ENCODE peak calls at places on chromosomes 4 and X, in ten cellular contexts. Q, J, U, H, T, S, L, F, N and O are unnamed samples.

GRCh38 chr4:136650541-136651277 is 881.6 kb downstream of the PCDH18 start:
- DNase-seq in Q (peak), J (peak), U (peak), H (no peak), T (peak), S (no peak), L (no peak), F (no peak), N (no peak), O (peak)

GRCh38 chr4:140243345-140243753 is 89.4 kb upstream of the MAML3 start:
- DNase-seq in Q (no peak), J (no peak), U (peak), H (peak), T (no peak), S (peak), L (no peak), F (peak), N (peak), O (peak)

GRCh38 chrX:54166915-54167314 is 16.1 kb downstream of the FAM120C start:
- DNase-seq in Q (no peak), J (peak), U (no peak), H (no peak), T (no peak), S (no peak), L (no peak), F (no peak), N (no peak), O (no peak)

GRCh38 chr4:78938474-78938867 is 767 bp downstream of the PAQR3 start:
- DNase-seq in Q (no peak), J (no peak), U (no peak), H (no peak), T (no peak), S (no peak), L (no peak), F (no peak), N (no peak), O (no peak)

GRCh38 chr4:86043755-86044592 is 315.9 kb downstream of the MAPK10 start:
- DNase-seq in Q (no peak), J (peak), U (peak), H (peak), T (peak), S (peak), L (no peak), F (peak), N (no peak), O (no peak)

GRCh38 chr4:77376788-77377460 is 219.9 kb downstream of the CCNG2 start:
- DNase-seq in Q (no peak), J (no peak), U (no peak), H (no peak), T (no peak), S (no peak), L (no peak), F (no peak), N (no peak), O (no peak)

GRCh38 chrX:37347420-37347819 is 1.7 kb upstream of the PRRG1 start:
- DNase-seq in Q (peak), J (peak), U (no peak), H (no peak), T (no peak), S (no peak), L (no peak), F (no peak), N (no peak), O (no peak)

GRCh38 chrX:17610788-17611187 is 126.5 kb upstream of the SCML1 start:
- DNase-seq in Q (no peak), J (no peak), U (no peak), H (no peak), T (no peak), S (no peak), L (no peak), F (no peak), N (no peak), O (no peak)

GRCh38 chrX:104166735-104167436 is 633 bp downstream of the FAM199X start:
- DNase-seq in Q (no peak), J (peak), U (no peak), H (peak), T (no peak), S (no peak), L (no peak), F (no peak), N (no peak), O (no peak)

GRCh38 chr4:181971973-181972372 is 271.2 kb upstream of the TENM3 start:
- DNase-seq in Q (peak), J (peak), U (no peak), H (no peak), T (no peak), S (no peak), L (no peak), F (no peak), N (no peak), O (no peak)

GRCh38 chr4:37670249-37670648 is 15.9 kb downstream of the RELL1 start:
- DNase-seq in Q (no peak), J (no peak), U (no peak), H (no peak), T (no peak), S (no peak), L (no peak), F (no peak), N (no peak), O (no peak)

GRCh38 chr4:91829531-91829930 is 474.2 kb upstream of the GRID2 start:
- DNase-seq in Q (peak), J (no peak), U (no peak), H (no peak), T (no peak), S (no peak), L (no peak), F (no peak), N (no peak), O (no peak)

GRCh38 chrX:151871244-151871643 is 41.4 kb upstream of the MAGEA4 start:
- DNase-seq in Q (peak), J (peak), U (peak), H (no peak), T (peak), S (no peak), L (no peak), F (no peak), N (no peak), O (no peak)

GRCh38 chrX:29478336-29479069 is 736.9 kb upstream of the MAGEB2 start:
- DNase-seq in Q (peak), J (peak), U (peak), H (peak), T (no peak), S (peak), L (no peak), F (peak), N (no peak), O (no peak)

GRCh38 chr4:114964016-114964415 is 149.4 kb downstream of the NDST4 start:
- DNase-seq in Q (no peak), J (no peak), U (no peak), H (no peak), T (no peak), S (no peak), L (no peak), F (no peak), N (no peak), O (no peak)

GRCh38 chrX:131626681-131627296 is 82.9 kb downstream of the OR13H1 start:
- DNase-seq in Q (no peak), J (peak), U (no peak), H (no peak), T (no peak), S (no peak), L (no peak), F (no peak), N (no peak), O (peak)

GRCh38 chr4:157076578-157076947 is 613 bp downstream of the GLRB start:
- DNase-seq in Q (no peak), J (no peak), U (peak), H (no peak), T (no peak), S (no peak), L (no peak), F (no peak), N (no peak), O (no peak)

GRCh38 chrX:19882066-19882775 is 5.2 kb downstream of the SH3KBP1 start:
- DNase-seq in Q (no peak), J (no peak), U (no peak), H (no peak), T (no peak), S (no peak), L (no peak), F (no peak), N (no peak), O (no peak)

GRCh38 chr4:38676986-38677385 is 13.0 kb downstream of the KLF3 start:
- DNase-seq in Q (no peak), J (no peak), U (no peak), H (no peak), T (no peak), S (no peak), L (no peak), F (no peak), N (no peak), O (no peak)
- H3K4me3 ChIP-seq in Q (no peak), J (no peak), U (no peak), H (no peak), T (no peak), S (no peak), L (no peak), F (no peak), N (no peak), O (no peak)

DNA sequence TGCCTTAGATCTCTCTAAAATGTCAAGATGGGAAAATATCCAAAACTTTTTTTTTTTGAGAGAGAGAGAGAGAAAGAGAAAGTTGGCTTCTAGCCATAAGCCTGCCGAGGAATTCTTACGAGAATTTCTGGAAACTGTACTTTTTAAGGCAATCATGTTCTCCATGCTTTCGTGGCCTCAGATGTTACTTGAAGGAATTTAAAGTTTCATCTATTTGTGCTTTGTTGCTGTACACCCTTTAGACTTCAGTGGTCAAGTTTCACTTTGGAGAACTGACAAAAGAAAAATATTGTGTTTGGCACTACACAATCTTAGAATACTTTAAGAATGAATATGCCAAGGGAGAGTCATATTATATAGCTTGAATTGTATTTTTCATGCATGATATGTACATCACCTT is 53.9 kb downstream of the FAT4 start:
- DNase-seq in Q (peak), J (peak), U (peak), H (no peak), T (peak), S (no peak), L (no peak), F (no peak), N (no peak), O (no peak)
- H3K4me3 ChIP-seq in Q (peak), J (peak), U (peak), H (no peak), T (peak), S (no peak), L (peak), F (no peak), N (no peak), O (no peak)

GRCh38 chrX:66164931-66165330 is 884 bp downstream of the HEPH start:
- DNase-seq in Q (no peak), J (no peak), U (no peak), H (no peak), T (no peak), S (no peak), L (no peak), F (no peak), N (no peak), O (no peak)
- H3K4me3 ChIP-seq in Q (peak), J (peak), U (no peak), H (peak), T (peak), S (no peak), L (no peak), F (no peak), N (no peak), O (no peak)

DNA sequence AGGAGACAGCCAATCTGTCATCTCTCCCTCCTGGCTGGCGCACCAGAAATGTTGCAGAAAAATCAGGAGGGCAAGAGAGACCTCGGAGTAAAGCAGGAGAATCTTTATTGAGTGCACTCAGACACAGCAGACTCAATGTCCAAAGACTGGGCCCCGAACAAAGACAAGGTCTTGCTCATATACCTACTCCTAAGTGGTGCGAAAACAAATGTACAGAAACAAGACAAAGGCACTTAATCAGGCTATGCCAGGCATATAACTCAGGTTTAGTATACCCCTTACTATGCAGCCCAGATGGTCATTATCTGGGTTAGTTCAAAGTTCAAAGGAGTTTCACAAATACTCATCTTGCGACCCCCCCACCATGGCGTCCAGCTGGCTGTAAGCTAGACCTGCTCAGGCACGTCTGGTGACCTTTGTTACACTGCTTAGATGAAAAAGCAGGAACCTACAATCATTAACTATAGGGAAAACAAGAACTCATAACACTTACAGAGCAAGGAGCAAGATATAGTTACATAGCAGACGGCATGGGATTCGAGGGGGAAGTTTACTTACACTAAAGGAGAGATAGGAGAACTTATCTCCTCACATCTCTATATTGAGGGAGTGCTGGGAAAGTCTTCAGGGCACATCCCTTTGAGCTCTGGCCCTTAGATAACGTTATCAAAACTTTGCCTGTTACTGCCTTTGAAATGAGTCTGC is 27.5 kb downstream of the SULT1E1 start:
- DNase-seq in Q (no peak), J (no peak), U (no peak), H (peak), T (no peak), S (no peak), L (no peak), F (no peak), N (no peak), O (no peak)
- H3K4me3 ChIP-seq in Q (no peak), J (no peak), U (no peak), H (no peak), T (no peak), S (no peak), L (no peak), F (no peak), N (no peak), O (no peak)

GRCh38 chrX:120140293-120140981 is 18.0 kb upstream of the RHOXF2 start:
- DNase-seq in Q (no peak), J (no peak), U (no peak), H (no peak), T (no peak), S (no peak), L (no peak), F (peak), N (no peak), O (no peak)
- H3K4me3 ChIP-seq in Q (no peak), J (no peak), U (no peak), H (no peak), T (no peak), S (no peak), L (no peak), F (peak), N (no peak), O (no peak)

GRCh38 chrX:41526268-41526667 is 79.1 kb downstream of the NYX start:
- DNase-seq in Q (no peak), J (no peak), U (no peak), H (no peak), T (no peak), S (no peak), L (no peak), F (no peak), N (no peak), O (no peak)

GRCh38 chrX:41526925-41527324 is 79.8 kb downstream of the NYX start:
- DNase-seq in Q (peak), J (peak), U (peak), H (no peak), T (no peak), S (no peak), L (no peak), F (no peak), N (no peak), O (no peak)

GRCh38 chrX:41529221-41529620 is 82.1 kb downstream of the NYX start:
- DNase-seq in Q (no peak), J (no peak), U (no peak), H (no peak), T (no peak), S (no peak), L (no peak), F (no peak), N (no peak), O (no peak)

GRCh38 chrX:41530082-41530481 is 82.9 kb downstream of the NYX start:
- DNase-seq in Q (no peak), J (no peak), U (no peak), H (no peak), T (no peak), S (no peak), L (no peak), F (no peak), N (no peak), O (no peak)

DNA sequence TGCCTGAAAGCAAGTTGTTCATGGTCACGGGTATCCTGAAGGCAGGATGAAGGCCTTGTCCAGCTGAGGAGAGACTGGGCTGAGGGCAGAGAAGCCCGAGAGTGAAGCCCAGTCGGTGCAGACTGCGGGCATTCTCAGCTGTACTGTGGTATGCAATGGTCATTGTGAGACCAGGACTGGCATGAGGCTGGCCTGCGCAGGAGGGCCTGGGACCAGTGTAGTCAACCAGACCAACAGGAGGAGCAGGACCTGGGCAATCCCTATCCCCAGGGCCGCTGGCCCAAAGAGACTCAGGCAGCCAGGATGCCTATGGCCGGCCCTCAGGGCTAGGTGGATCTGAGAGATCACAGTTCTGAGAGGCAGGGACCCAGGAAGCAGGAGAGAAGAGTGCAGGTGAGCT is 81.6 kb downstream of the NYX start:
- DNase-seq in Q (no peak), J (no peak), U (no peak), H (no peak), T (no peak), S (no peak), L (no peak), F (no peak), N (no peak), O (no peak)
- H3K4me3 ChIP-seq in Q (no peak), J (no peak), U (no peak), H (no peak), T (no peak), S (no peak), L (no peak), F (no peak), N (no peak), O (no peak)

GRCh38 chrX:133985164-133986007 is at the start of gene GPC3:
- DNase-seq in Q (no peak), J (peak), U (peak), H (peak), T (peak), S (no peak), L (peak), F (peak), N (peak), O (no peak)

GRCh38 chrX:133983243-133983973 is 2.0 kb downstream of the GPC3 start:
- DNase-seq in Q (no peak), J (no peak), U (no peak), H (no peak), T (no peak), S (no peak), L (no peak), F (no peak), N (no peak), O (no peak)

GRCh38 chrX:133984857-133985163 is 584 bp downstream of the GPC3 start:
- DNase-seq in Q (no peak), J (peak), U (no peak), H (no peak), T (no peak), S (no peak), L (no peak), F (no peak), N (no peak), O (no peak)

GRCh38 chrX:133986008-133986683 is 752 bp upstream of the GPC3 start:
- DNase-seq in Q (no peak), J (no peak), U (no peak), H (no peak), T (no peak), S (no peak), L (no peak), F (no peak), N (no peak), O (no peak)

DNA sequence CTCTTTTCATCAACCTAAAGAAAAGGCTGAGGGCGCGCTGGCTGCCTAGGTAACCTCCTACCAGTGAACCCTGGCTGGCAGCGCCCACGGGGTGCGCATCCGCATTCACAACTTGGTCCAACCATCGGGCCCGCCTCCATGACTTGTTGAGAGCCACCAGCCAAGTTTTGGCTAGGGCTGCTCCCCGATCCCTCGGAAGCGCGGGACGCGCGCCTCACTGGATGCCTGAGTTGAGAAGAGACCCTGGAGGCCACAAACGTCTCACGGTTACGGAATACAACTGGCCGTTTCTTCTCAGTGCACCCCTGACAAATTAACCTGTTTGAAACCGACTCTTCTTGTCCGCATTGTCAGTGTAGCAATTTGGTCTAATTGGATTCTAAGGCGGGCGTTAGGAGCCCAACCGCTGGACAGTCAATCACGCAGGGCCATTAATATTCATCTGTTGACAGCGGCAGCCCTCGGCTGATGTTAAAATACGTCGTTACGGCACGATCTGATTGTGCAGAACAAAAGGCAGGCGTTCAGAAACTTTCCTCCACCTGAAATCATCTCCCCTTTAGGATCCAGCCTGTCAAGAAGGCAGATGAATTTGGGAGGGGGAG is 1.3 kb downstream of the GPC3 start:
- DNase-seq in Q (no peak), J (peak), U (no peak), H (no peak), T (no peak), S (no peak), L (no peak), F (no peak), N (no peak), O (no peak)
- H3K4me3 ChIP-seq in Q (no peak), J (peak), U (no peak), H (no peak), T (no peak), S (no peak), L (no peak), F (no peak), N (no peak), O (no peak)

GRCh38 chr4:36243355-36244256 is 708 bp downstream of the ARAP2 start:
- DNase-seq in Q (peak), J (peak), U (no peak), H (peak), T (no peak), S (no peak), L (peak), F (peak), N (no peak), O (no peak)
- H3K4me3 ChIP-seq in Q (peak), J (peak), U (peak), H (peak), T (peak), S (peak), L (peak), F (peak), N (peak), O (peak)

GRCh38 chrX:137545711-137546651 is 19.9 kb upstream of the ZIC3 start:
- DNase-seq in Q (no peak), J (no peak), U (no peak), H (no peak), T (no peak), S (no peak), L (no peak), F (no peak), N (no peak), O (no peak)
- H3K4me3 ChIP-seq in Q (no peak), J (no peak), U (no peak), H (no peak), T (no peak), S (no peak), L (no peak), F (no peak), N (no peak), O (no peak)

GRCh38 chr4:82785248-82786003 is 13.2 kb downstream of the SCD5 start:
- DNase-seq in Q (peak), J (peak), U (peak), H (no peak), T (peak), S (no peak), L (no peak), F (no peak), N (no peak), O (no peak)
- H3K4me3 ChIP-seq in Q (peak), J (peak), U (peak), H (no peak), T (peak), S (no peak), L (no peak), F (no peak), N (no peak), O (no peak)